ENCODE peak calls at places on chromosomes 1 and 21, in five cellular contexts. T, Y, K, M and E are unnamed samples.

GRCh38 chr1:6249732-6250689 is 6.0 kb downstream of the HES3 start:
- DNase-seq in M (no peak), T (no peak), K (peak), Y (no peak), E (no peak)

GRCh38 chr1:236287757-236288619 is 6.2 kb upstream of the ERO1B start:
- DNase-seq in T (no peak), K (peak), Y (no peak), M (no peak), E (peak)

GRCh38 chr1:62800825-62801306 is 16.9 kb downstream of the ATG4C start:
- DNase-seq in K (no peak), M (no peak), T (no peak), Y (no peak), E (peak)

GRCh38 chr1:234409328-234409727 is 36.1 kb downstream of the COA6 start:
- DNase-seq in T (no peak), M (no peak), K (no peak), Y (no peak), E (no peak)

GRCh38 chr1:57424231-57425027 is 569 bp upstream of the DAB1 start:
- DNase-seq in Y (no peak), T (peak), K (peak), M (no peak), E (no peak)

GRCh38 chr21:42515708-42516502 is 2.3 kb downstream of the SLC37A1 start:
- DNase-seq in K (no peak), Y (peak), T (no peak), M (no peak), E (no peak)

GRCh38 chr1:28591708-28592313 is at the start of gene RAB42:
- DNase-seq in T (no peak), K (peak), Y (peak), M (no peak), E (no peak)

GRCh38 chr1:117127840-117128239 is 6.3 kb upstream of the TRIM45 start:
- DNase-seq in K (no peak), Y (no peak), T (no peak), M (no peak), E (no peak)

GRCh38 chr1:9071554-9072235 is 2.3 kb upstream of the SLC2A5 start:
- DNase-seq in M (no peak), T (no peak), Y (no peak), K (no peak), E (no peak)

GRCh38 chr1:173122344-173122880 is 71.7 kb upstream of the TNFSF18 start:
- DNase-seq in K (no peak), Y (no peak), T (no peak), M (no peak), E (no peak)

GRCh38 chr1:90412563-90412962 is 304.5 kb downstream of the BARHL2 start:
- DNase-seq in T (no peak), K (no peak), Y (no peak), M (no peak), E (no peak)

GRCh38 chr21:44416193-44416592 is 39.1 kb upstream of the LRRC3 start:
- DNase-seq in M (no peak), K (peak), Y (no peak), T (no peak), E (no peak)

GRCh38 chr1:70438529-70438928 is 27.5 kb downstream of the CTH start:
- DNase-seq in K (no peak), M (no peak), T (no peak), Y (no peak), E (no peak)

GRCh38 chr1:93471911-93472310 is 24.0 kb downstream of the FNBP1L start:
- DNase-seq in Y (no peak), T (no peak), M (no peak), K (no peak), E (no peak)

GRCh38 chr1:46301406-46302090 is 1.9 kb downstream of the LRRC41 start:
- DNase-seq in T (no peak), M (no peak), Y (no peak), K (peak), E (no peak)

GRCh38 chr1:18190598-18190997 is 83.0 kb downstream of the IGSF21 start:
- DNase-seq in M (no peak), Y (no peak), K (no peak), T (no peak), E (no peak)

GRCh38 chr1:67489643-67490042 is 59.4 kb upstream of the SERBP1 start:
- DNase-seq in T (no peak), Y (peak), M (no peak), K (no peak), E (peak)

GRCh38 chr1:158924677-158925076 is 6.7 kb upstream of the PYHIN1 start:
- DNase-seq in Y (no peak), K (no peak), T (no peak), M (no peak), E (no peak)

GRCh38 chr1:48007044-48007443 is 9.9 kb upstream of the TRABD2B start:
- DNase-seq in K (no peak), Y (no peak), T (no peak), M (no peak), E (no peak)

GRCh38 chr1:6955357-6956154 is 170.3 kb downstream of the CAMTA1 start:
- DNase-seq in K (no peak), M (no peak), Y (peak), T (no peak), E (no peak)

GRCh38 chr1:154182342-154183044 is 9.4 kb downstream of the TPM3 start:
- DNase-seq in K (peak), T (no peak), Y (peak), M (no peak), E (peak)

GRCh38 chr1:214854126-214854875 is 228.2 kb upstream of the KCNK2 start:
- DNase-seq in T (no peak), K (no peak), Y (no peak), M (no peak), E (no peak)

GRCh38 chr1:113934511-113935055 is 5.5 kb downstream of the HIPK1 start:
- DNase-seq in T (no peak), K (no peak), Y (no peak), M (no peak), E (no peak)

GRCh38 chr1:151255381-151255780 is 847 bp downstream of the PSMD4 start:
- DNase-seq in Y (no peak), T (no peak), K (no peak), M (no peak), E (peak)

GRCh38 chr21:17539323-17539722 is 26.5 kb downstream of the CXADR start:
- DNase-seq in M (no peak), Y (no peak), K (no peak), T (no peak), E (no peak)

GRCh38 chr1:95021085-95021484 is 51.7 kb downstream of the ALG14 start:
- DNase-seq in Y (no peak), K (no peak), T (no peak), M (no peak), E (no peak)

GRCh38 chr1:164446020-164446419 is 113.0 kb upstream of the PBX1 start:
- DNase-seq in M (no peak), Y (no peak), T (no peak), K (no peak), E (no peak)

GRCh38 chr1:164443166-164443565 is 115.8 kb upstream of the PBX1 start:
- DNase-seq in M (no peak), T (no peak), K (no peak), Y (no peak), E (no peak)

GRCh38 chr1:164443836-164444235 is 115.1 kb upstream of the PBX1 start:
- DNase-seq in M (no peak), K (no peak), Y (no peak), T (no peak), E (no peak)

DNA sequence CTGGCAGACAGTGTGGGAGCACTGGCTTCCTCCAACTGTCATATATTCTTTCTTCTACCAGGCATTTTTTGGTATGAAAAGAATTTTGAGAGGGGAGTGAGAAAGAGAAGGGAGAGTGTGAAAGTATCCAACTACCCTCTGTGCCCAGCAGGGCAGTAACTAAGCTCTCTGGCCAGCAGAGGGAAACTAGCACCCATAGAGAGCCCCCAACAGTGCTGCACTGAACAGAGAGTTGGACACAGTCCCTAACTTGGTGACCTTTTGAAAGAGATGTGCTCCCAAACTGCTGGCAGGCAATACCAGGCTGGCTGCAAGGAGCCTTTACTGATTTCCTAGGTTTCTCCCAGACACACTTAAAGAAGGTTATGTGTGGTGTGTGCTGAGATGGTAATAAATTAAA is 118.8 kb upstream of the PBX1 start:
- DNase-seq in T (no peak), Y (peak), K (peak), M (no peak), E (no peak)
- H3K4me3 ChIP-seq in T (no peak), Y (no peak), K (no peak), M (no peak), E (no peak)

GRCh38 chr1:2555634-2556276 is 416 bp upstream of the TNFRSF14 start:
- DNase-seq in Y (no peak), T (no peak), M (no peak), K (no peak), E (peak)

GRCh38 chr1:2554621-2555387 is 1.4 kb upstream of the TNFRSF14 start:
- DNase-seq in M (no peak), T (no peak), Y (no peak), K (peak), E (peak)

GRCh38 chr1:2558030-2558400 is 1.8 kb downstream of the TNFRSF14 start:
- DNase-seq in Y (no peak), M (no peak), T (no peak), K (no peak), E (no peak)

GRCh38 chr1:2557146-2558029 is 1.2 kb downstream of the TNFRSF14 start:
- DNase-seq in T (no peak), K (no peak), Y (no peak), M (no peak), E (no peak)

GRCh38 chr1:2556277-2557145 is at the start of gene TNFRSF14:
- DNase-seq in K (peak), T (no peak), Y (peak), M (no peak), E (peak)
- H3K4me3 ChIP-seq in K (no peak), T (peak), Y (peak), M (no peak), E (peak)

GRCh38 chr1:11990303-11991032 is 10.2 kb downstream of the MFN2 start:
- DNase-seq in K (no peak), Y (peak), M (no peak), T (no peak), E (no peak)

GRCh38 chr1:11997081-11997851 is 17.0 kb downstream of the MFN2 start:
- DNase-seq in Y (no peak), K (no peak), T (no peak), M (no peak), E (no peak)

GRCh38 chr1:11989669-11990068 is 9.4 kb downstream of the MFN2 start:
- DNase-seq in M (no peak), T (no peak), K (no peak), Y (no peak), E (no peak)

DNA sequence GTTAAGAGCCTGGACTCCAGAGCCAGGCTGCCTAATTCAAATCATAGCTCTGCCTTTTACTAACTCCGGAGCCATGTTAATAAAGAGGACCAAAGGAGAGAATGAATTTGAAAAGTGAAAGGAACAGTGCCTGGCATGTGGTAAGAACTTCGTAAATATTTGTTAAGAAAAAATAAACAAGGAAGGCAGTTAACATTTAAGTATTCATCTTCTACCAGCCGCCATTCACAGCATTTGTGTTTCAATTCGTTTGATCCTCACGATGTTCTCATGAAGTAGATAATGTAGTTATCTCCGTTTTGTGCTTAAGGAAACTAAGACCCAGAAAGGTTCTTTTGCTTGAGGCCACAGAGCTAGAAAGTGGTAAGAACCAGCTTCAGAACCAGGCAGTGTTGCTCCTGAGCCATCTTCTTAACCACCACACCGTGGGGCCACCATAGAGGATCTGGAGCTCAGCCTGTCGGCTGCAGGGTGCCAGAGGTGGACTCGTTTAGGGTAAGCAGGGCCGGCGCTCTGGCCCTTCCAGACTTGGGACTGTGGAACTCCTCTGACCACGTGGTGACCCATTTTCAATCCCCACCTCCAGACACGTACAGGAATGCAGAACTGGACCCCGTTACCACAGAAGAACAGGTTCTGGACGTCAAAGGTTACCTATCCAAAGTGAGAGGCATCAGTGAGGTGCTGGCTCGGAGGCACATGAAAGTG is 11.9 kb downstream of the MFN2 start:
- DNase-seq in K (no peak), Y (no peak), M (no peak), T (no peak), E (no peak)
- H3K4me3 ChIP-seq in K (no peak), Y (no peak), M (no peak), T (no peak), E (no peak)

DNA sequence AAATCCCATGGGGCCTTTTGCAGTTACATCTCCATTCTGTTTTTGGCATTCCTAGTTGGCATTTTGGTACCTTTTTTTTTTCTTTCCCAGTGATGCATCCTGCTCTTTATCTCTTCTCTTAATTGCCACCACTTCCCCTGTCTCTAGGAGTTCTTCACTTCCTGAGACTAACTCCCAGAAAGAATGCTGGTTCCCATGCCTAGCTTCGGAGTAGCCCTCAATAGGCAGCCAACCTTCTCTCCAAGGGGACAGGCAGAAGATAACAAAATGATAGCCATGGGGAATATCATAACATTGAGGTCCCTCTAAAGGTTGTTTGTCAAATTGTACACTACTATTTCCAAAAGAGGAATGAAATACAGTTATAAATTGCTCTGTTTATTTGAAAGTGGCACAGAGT is 150.6 kb upstream of the UBE2U start:
- DNase-seq in M (no peak), K (no peak), T (no peak), Y (no peak), E (no peak)
- H3K4me3 ChIP-seq in M (no peak), K (no peak), T (no peak), Y (no peak), E (no peak)

GRCh38 chr1:161743231-161743630 is 6.4 kb upstream of the DUSP12 start:
- DNase-seq in T (no peak), M (no peak), Y (no peak), K (no peak), E (no peak)

GRCh38 chr1:161738627-161739287 is 10.8 kb upstream of the DUSP12 start:
- DNase-seq in T (no peak), K (peak), M (no peak), Y (peak), E (peak)

GRCh38 chr1:161740871-161741270 is 8.7 kb upstream of the DUSP12 start:
- DNase-seq in M (no peak), K (no peak), Y (no peak), T (no peak), E (no peak)

GRCh38 chr1:161737625-161738024 is 12.0 kb upstream of the DUSP12 start:
- DNase-seq in K (peak), T (no peak), Y (no peak), M (no peak), E (no peak)

DNA sequence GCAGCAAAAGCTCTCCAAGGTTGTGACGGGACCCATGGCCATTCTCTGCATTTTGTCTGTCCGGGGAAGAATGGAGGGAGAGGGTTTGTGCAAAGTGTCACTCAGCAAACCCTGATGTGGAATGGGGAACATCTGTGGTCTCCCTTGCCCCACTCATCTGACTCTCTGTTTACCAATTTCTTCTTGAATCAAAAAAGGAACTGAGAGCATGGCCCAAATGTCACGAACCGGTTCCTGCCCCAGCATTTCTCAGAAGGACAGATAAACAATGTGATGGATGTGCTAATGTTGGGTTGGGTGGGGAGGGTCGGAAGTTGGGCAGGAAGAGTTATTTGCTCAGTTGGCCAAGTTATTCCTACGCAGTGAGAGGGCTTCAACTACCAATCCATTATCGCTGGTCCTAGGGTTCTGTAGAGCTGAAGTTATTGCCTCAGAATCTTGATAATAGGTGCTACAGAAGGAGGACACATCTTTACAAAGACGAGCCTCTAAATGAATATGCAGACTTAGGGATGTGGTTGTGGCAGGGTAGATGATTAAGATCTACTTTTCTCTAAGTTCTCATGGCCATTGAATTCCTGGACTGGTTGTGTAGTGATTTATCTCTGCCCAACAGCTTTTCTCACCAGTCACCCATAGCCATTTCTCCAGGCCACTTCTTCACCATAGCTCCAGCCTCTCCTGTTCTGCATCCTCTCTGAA is 9.6 kb upstream of the DUSP12 start:
- DNase-seq in M (no peak), T (no peak), Y (no peak), K (no peak), E (no peak)
- H3K4me3 ChIP-seq in M (no peak), T (no peak), Y (no peak), K (no peak), E (no peak)

GRCh38 chr1:229323885-229324553 is 18.8 kb downstream of the CCSAP start:
- DNase-seq in M (no peak), Y (no peak), T (no peak), K (no peak), E (peak)
- H3K4me3 ChIP-seq in M (no peak), Y (no peak), T (no peak), K (no peak), E (no peak)

GRCh38 chr1:109089242-109090015 is 1.1 kb upstream of the TMEM167B start:
- DNase-seq in Y (peak), M (no peak), K (peak), T (no peak), E (no peak)
- H3K4me3 ChIP-seq in Y (peak), M (no peak), K (peak), T (peak), E (no peak)

DNA sequence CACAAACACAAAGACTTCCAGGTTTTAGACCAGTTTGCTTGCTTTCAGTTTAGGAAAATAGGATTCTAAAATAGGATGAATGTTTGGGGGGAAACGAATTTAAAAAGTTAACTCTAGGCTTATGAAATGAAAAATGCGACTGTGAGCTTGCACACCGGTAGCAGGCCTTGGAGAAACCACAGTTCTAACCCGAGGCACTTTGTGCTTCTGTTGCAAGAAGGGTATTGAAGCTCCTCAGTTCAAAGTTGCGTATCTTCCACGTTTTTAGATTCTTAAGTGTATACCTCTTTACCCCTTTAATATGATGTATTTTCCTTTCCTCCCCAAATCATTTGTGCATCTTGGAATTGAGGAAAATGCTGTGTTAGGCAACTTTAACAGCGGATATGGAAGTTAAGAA is 2.4 kb downstream of the MRPS6 start:
- DNase-seq in M (no peak), K (no peak), T (no peak), Y (no peak), E (peak)
- H3K4me3 ChIP-seq in M (no peak), K (peak), T (peak), Y (peak), E (peak)